ENCODE peak calls at places on chromosomes 13 and 19, in five cellular contexts. One of them, this sample, is unnamed.

GRCh38 chr13:110230661-110231347 is 76.2 kb downstream of the COL4A1 start:
- DNase-seq in GM12878: no peak
- DNase-seq in Caco-2: no peak
- DNase-seq in fibroblast of the aortic adventitia: no peak
- DNase-seq in adrenal gland: peak; percentile 50
- DNase-seq in this sample: no peak

GRCh38 chr19:32619051-32619685 is 38.2 kb downstream of the PDCD5 start:
- DNase-seq in adrenal gland: no peak
- DNase-seq in fibroblast of the aortic adventitia: no peak
- DNase-seq in GM12878: no peak
- DNase-seq in Caco-2: no peak
- DNase-seq in this sample: no peak

GRCh38 chr13:42602910-42603309 is 29.0 kb downstream of the TNFSF11 start:
- DNase-seq in Caco-2: no peak
- DNase-seq in fibroblast of the aortic adventitia: peak; percentile 28
- DNase-seq in GM12878: peak; percentile 50
- DNase-seq in adrenal gland: no peak
- DNase-seq in this sample: peak; percentile 22

GRCh38 chr13:61123533-61124269 is 291.9 kb downstream of the PCDH20 start:
- DNase-seq in fibroblast of the aortic adventitia: no peak
- DNase-seq in Caco-2: no peak
- DNase-seq in GM12878: no peak
- DNase-seq in adrenal gland: no peak
- DNase-seq in this sample: no peak

GRCh38 chr19:7595466-7596133 is at the start of gene CAMSAP3:
- DNase-seq in fibroblast of the aortic adventitia: peak; percentile 13
- DNase-seq in Caco-2: peak; percentile 85
- DNase-seq in GM12878: no peak
- DNase-seq in adrenal gland: peak; percentile 61
- DNase-seq in this sample: peak; percentile 52

GRCh38 chr19:10836478-10837325 is 690 bp upstream of the TMED1 start:
- DNase-seq in GM12878: no peak
- DNase-seq in adrenal gland: peak; percentile 93
- DNase-seq in fibroblast of the aortic adventitia: no peak
- DNase-seq in Caco-2: peak; percentile 97
- DNase-seq in this sample: peak; percentile 88

GRCh38 chr13:22517544-22517943 is 663.2 kb upstream of the SGCG start:
- DNase-seq in adrenal gland: no peak
- DNase-seq in fibroblast of the aortic adventitia: no peak
- DNase-seq in Caco-2: no peak
- DNase-seq in GM12878: no peak
- DNase-seq in this sample: no peak

GRCh38 chr13:45820106-45820838 is 31.3 kb downstream of the SIAH3 start:
- DNase-seq in fibroblast of the aortic adventitia: no peak
- DNase-seq in GM12878: no peak
- DNase-seq in Caco-2: no peak
- DNase-seq in adrenal gland: no peak
- DNase-seq in this sample: no peak

GRCh38 chr19:30144242-30144758 is 202.3 kb downstream of the URI1 start:
- DNase-seq in GM12878: no peak
- DNase-seq in adrenal gland: no peak
- DNase-seq in Caco-2: no peak
- DNase-seq in fibroblast of the aortic adventitia: no peak
- DNase-seq in this sample: no peak

GRCh38 chr13:28138012-28138755 is at the start of gene PAN3:
- DNase-seq in Caco-2: peak; percentile 95
- DNase-seq in fibroblast of the aortic adventitia: peak; percentile 91
- DNase-seq in adrenal gland: peak; percentile 94
- DNase-seq in GM12878: peak; percentile 56
- DNase-seq in this sample: peak; percentile 97

GRCh38 chr13:21625366-21625765 is 21.4 kb upstream of the MICU2 start:
- DNase-seq in adrenal gland: peak; percentile 62
- DNase-seq in GM12878: no peak
- DNase-seq in Caco-2: peak; percentile 51
- DNase-seq in fibroblast of the aortic adventitia: peak; percentile 50
- DNase-seq in this sample: no peak

GRCh38 chr13:108816381-108816780 is 187.0 kb downstream of the MYO16 start:
- DNase-seq in fibroblast of the aortic adventitia: peak; percentile 48
- DNase-seq in adrenal gland: no peak
- DNase-seq in GM12878: no peak
- DNase-seq in Caco-2: no peak
- DNase-seq in this sample: no peak

DNA sequence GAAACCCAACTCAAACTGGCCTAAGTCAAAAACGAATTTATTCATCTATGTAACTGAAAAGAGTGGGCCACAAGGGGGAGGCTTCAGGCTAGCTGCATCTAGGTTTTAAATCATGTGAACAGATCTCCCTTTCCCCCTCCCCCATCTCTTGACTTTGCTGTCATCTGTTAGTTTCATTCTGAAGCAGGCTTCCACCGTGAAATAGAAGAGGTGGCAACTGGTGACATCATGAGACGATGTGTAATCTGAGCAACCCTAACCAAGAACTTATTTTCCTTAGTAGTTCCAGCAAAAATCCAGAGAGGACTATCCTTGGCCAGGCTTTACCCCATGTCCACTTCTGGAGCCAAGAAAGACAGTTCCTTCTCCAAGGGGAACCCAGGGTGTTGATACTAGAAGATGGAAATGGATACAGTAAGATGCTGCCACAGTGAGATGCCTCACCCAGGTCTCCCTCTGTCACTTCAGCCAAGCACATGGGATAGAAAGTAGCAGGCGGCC is 9.4 kb downstream of the SAMD4B start:
- DNase-seq in Caco-2: no peak
- DNase-seq in adrenal gland: no peak
- DNase-seq in fibroblast of the aortic adventitia: peak; percentile 46
- DNase-seq in GM12878: peak; percentile 44
- DNase-seq in this sample: peak; percentile 65
- TF ChIP-seq CTCF in Caco-2: no peak
- TF ChIP-seq CTCF in adrenal gland: no peak
- TF ChIP-seq CTCF in fibroblast of the aortic adventitia: peak; percentile 18
- TF ChIP-seq CTCF in GM12878: peak; percentile 26
- TF ChIP-seq CTCF in this sample: peak; percentile 44

GRCh38 chr19:35713904-35714440 is 3.8 kb upstream of the KMT2B start:
- DNase-seq in adrenal gland: no peak
- DNase-seq in Caco-2: no peak
- DNase-seq in GM12878: no peak
- DNase-seq in fibroblast of the aortic adventitia: no peak
- DNase-seq in this sample: no peak
- H3K4me3 ChIP-seq in adrenal gland: no peak overlapping the region
- H3K4me3 ChIP-seq in Caco-2: no peak overlapping the region
- H3K4me3 ChIP-seq in GM12878: peak overlapping the region; percentile 82
- H3K4me3 ChIP-seq in fibroblast of the aortic adventitia: no peak overlapping the region
- H3K4me3 ChIP-seq in this sample: peak overlapping the region; percentile 85

GRCh38 chr19:37719111-37719926 is at the start of gene ZNF607:
- DNase-seq in adrenal gland: peak; percentile 95
- DNase-seq in fibroblast of the aortic adventitia: peak; percentile 88
- DNase-seq in GM12878: peak; percentile 77
- DNase-seq in Caco-2: peak; percentile 96
- DNase-seq in this sample: peak; percentile 91
- TF ChIP-seq CTCF in adrenal gland: peak; percentile 61
- TF ChIP-seq CTCF in fibroblast of the aortic adventitia: peak; percentile 66
- TF ChIP-seq CTCF in GM12878: peak; percentile 63
- TF ChIP-seq CTCF in Caco-2: peak; percentile 84
- TF ChIP-seq CTCF in this sample: peak; percentile 75

GRCh38 chr19:342801-343421 is 1.7 kb downstream of the MIER2 start:
- DNase-seq in GM12878: peak; percentile 15
- DNase-seq in adrenal gland: peak; percentile 84
- DNase-seq in fibroblast of the aortic adventitia: peak; percentile 91
- DNase-seq in Caco-2: no peak
- DNase-seq in this sample: no peak

GRCh38 chr19:341386-342127 is 3.0 kb downstream of the MIER2 start:
- DNase-seq in GM12878: no peak
- DNase-seq in adrenal gland: no peak
- DNase-seq in Caco-2: no peak
- DNase-seq in fibroblast of the aortic adventitia: no peak
- DNase-seq in this sample: no peak

GRCh38 chr19:342128-342455 is 2.5 kb downstream of the MIER2 start:
- DNase-seq in GM12878: no peak
- DNase-seq in fibroblast of the aortic adventitia: no peak
- DNase-seq in Caco-2: no peak
- DNase-seq in adrenal gland: no peak
- DNase-seq in this sample: no peak

GRCh38 chr19:339262-339887 is 5.2 kb downstream of the MIER2 start:
- DNase-seq in adrenal gland: no peak
- DNase-seq in fibroblast of the aortic adventitia: no peak
- DNase-seq in Caco-2: no peak
- DNase-seq in GM12878: no peak
- DNase-seq in this sample: no peak

DNA sequence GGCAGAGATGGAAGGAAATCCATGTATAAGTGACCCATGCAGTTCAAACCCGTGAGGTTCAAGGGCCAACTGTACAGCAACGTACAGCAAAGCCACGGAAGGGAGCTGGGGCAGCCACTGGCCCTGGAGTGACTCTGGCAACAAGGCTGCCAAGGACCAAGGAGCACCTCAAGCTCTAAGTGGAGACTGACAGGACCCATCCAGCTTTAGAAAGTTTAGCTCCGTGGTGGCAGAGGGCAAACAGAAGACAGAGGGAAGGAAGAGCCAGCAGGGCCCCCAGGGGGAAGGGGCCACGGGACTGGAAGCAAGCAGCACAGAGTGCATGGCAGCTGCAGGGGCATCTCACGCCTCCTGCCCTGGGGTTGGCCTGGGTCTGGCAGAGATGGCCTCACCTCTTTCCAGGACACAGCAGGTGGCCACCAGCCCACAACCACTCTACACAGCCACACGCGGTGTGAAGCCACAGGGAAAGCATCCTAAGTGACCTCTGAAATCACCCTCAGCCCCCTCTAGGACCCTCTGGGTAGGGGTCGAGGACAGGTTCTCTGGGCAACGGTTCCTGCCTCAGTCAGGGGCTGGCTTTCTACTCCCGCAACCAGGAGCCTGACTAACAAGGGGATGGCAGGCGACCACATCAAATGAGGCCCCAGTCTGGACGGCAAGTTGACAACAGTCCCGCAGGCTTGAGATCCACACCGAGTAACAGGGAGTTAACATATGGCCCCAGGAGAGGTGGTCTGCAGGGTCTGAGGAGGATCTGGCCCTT is 3.8 kb downstream of the MIER2 start:
- DNase-seq in adrenal gland: no peak
- DNase-seq in GM12878: no peak
- DNase-seq in fibroblast of the aortic adventitia: no peak
- DNase-seq in Caco-2: no peak
- DNase-seq in this sample: no peak
- H3K4me3 ChIP-seq in adrenal gland: no peak overlapping the region
- H3K4me3 ChIP-seq in GM12878: no peak overlapping the region
- H3K4me3 ChIP-seq in fibroblast of the aortic adventitia: no peak overlapping the region
- H3K4me3 ChIP-seq in Caco-2: no peak overlapping the region
- H3K4me3 ChIP-seq in this sample: no peak overlapping the region

DNA sequence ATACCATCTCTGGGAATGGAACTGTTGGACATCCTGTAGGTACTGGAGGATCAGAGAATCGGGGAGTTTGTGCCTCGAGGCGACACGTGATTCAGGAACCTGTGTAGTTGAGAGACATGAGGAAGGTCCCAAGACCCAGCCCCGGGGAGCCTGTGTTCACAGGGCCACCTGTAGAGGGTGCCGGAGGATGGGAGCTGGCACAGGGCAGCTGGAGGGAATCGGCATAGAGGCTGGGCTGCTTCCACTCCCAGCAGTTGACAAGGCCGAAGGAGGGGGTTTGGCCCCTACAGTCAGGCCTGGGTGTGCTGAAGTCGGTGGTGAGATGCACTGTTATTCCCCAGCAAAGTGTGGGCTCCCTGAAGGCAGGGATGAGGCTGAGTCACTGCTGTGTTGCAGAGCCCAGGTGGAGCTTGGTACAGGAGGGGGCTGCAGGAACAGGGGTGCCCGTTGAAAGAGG is 2.5 kb upstream of the ISYNA1 start:
- DNase-seq in adrenal gland: peak; percentile 73
- DNase-seq in Caco-2: no peak
- DNase-seq in GM12878: no peak
- DNase-seq in fibroblast of the aortic adventitia: no peak
- DNase-seq in this sample: no peak
- TF ChIP-seq CTCF in adrenal gland: no peak
- TF ChIP-seq CTCF in Caco-2: peak; percentile 20
- TF ChIP-seq CTCF in GM12878: peak; percentile 68
- TF ChIP-seq CTCF in fibroblast of the aortic adventitia: no peak
- TF ChIP-seq CTCF in this sample: peak; percentile 52

GRCh38 chr13:44715287-44716224 is 139.4 kb upstream of the TSC22D1 start:
- DNase-seq in Caco-2: no peak
- DNase-seq in GM12878: no peak
- DNase-seq in adrenal gland: no peak
- DNase-seq in fibroblast of the aortic adventitia: peak; percentile 56
- DNase-seq in this sample: no peak

GRCh38 chr13:44718467-44718866 is 142.3 kb upstream of the TSC22D1 start:
- DNase-seq in fibroblast of the aortic adventitia: no peak
- DNase-seq in Caco-2: no peak
- DNase-seq in adrenal gland: no peak
- DNase-seq in GM12878: no peak
- DNase-seq in this sample: no peak

GRCh38 chr13:44710576-44710975 is 134.4 kb upstream of the TSC22D1 start:
- DNase-seq in fibroblast of the aortic adventitia: peak; percentile 85
- DNase-seq in Caco-2: no peak
- DNase-seq in adrenal gland: peak; percentile 20
- DNase-seq in GM12878: peak; percentile 5
- DNase-seq in this sample: no peak

GRCh38 chr13:44713793-44714469 is 137.8 kb upstream of the TSC22D1 start:
- DNase-seq in fibroblast of the aortic adventitia: peak; percentile 95
- DNase-seq in adrenal gland: no peak
- DNase-seq in Caco-2: peak; percentile 68
- DNase-seq in GM12878: no peak
- DNase-seq in this sample: no peak
- H3K4me3 ChIP-seq in fibroblast of the aortic adventitia: no peak overlapping the region
- H3K4me3 ChIP-seq in adrenal gland: no peak overlapping the region
- H3K4me3 ChIP-seq in Caco-2: no peak overlapping the region
- H3K4me3 ChIP-seq in GM12878: no peak overlapping the region
- H3K4me3 ChIP-seq in this sample: no peak overlapping the region

DNA sequence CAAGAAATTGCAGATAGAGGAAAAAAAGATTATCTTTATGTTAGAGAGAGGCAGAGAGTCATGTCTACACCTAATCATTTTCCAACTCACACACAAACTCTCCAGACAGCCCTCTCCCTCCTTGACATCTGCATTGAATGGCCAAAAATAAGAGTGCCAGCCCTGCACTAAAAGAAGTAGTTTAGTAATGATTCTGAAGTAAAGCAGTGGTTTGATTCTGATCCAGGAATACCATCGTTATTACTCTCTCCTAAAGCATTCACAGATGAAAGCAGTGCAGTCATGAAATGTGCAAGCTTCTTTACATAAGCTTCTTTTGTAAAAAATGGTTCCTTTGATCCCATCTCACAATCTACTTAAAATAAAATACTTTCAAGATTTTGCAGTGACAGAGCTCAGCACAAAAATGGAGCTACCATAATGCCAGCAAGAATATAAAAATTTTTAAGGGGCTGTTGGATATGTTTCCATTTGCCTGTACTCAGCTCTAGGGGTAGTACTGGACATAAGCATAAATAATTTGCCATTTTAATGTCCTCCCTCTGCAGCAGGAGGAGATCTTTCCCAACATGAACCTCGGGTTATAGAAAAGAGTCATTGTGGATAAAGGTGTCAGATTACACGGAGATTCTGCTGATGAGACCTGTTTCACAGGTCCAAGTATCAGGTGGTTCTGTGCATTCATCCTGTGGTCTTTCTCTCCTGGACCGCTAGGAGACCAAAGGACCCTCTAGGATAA is 406.3 kb downstream of the DCT start:
- DNase-seq in fibroblast of the aortic adventitia: peak; percentile 96
- DNase-seq in adrenal gland: no peak
- DNase-seq in Caco-2: no peak
- DNase-seq in GM12878: no peak
- DNase-seq in this sample: no peak
- TF ChIP-seq CTCF in fibroblast of the aortic adventitia: no peak
- TF ChIP-seq CTCF in adrenal gland: no peak
- TF ChIP-seq CTCF in Caco-2: no peak
- TF ChIP-seq CTCF in GM12878: no peak
- TF ChIP-seq CTCF in this sample: no peak